ENCODE peak calls at places on chromosomes 4 and X, in four cellular contexts. Q is A549, D is iPS DF 6.9, Y is coronary artery. L is an unnamed sample.

GRCh38 chr4:173252024-173252935 is 81.9 kb downstream of the HMGB2 start:
- DNase-seq in Q (peak), D (no peak), Y (no peak), L (peak)

GRCh38 chr4:2673157-2673556 is 83.0 kb downstream of the TNIP2 start:
- DNase-seq in Q (peak), D (no peak), Y (no peak), L (no peak)

GRCh38 chrX:74293343-74293946 is 10.5 kb upstream of the ZCCHC13 start:
- DNase-seq in Q (peak), D (no peak), Y (peak), L (peak)

GRCh38 chr4:162498168-162498567 is 334.4 kb upstream of the FSTL5 start:
- DNase-seq in Q (no peak), D (no peak), Y (no peak), L (no peak)

GRCh38 chrX:45347877-45348675 is 147.4 kb upstream of the DIPK2B start:
- DNase-seq in Q (no peak), D (no peak), Y (no peak), L (no peak)

GRCh38 chr4:57190651-57191481 is 80.7 kb upstream of the IGFBP7 start:
- DNase-seq in Q (peak), D (peak), Y (no peak), L (no peak)

GRCh38 chr4:32025840-32026459 is 1305.8 kb downstream of the PCDH7 start:
- DNase-seq in Q (peak), D (no peak), Y (no peak), L (no peak)

GRCh38 chrX:65595460-65595876 is 60.9 kb upstream of the LAS1L start:
- DNase-seq in Q (peak), D (peak), Y (peak), L (peak)

GRCh38 chr4:122827258-122827887 is 742 bp downstream of the FGF2 start:
- DNase-seq in Q (no peak), D (no peak), Y (peak), L (no peak)

GRCh38 chrX:49037883-49038475 is 5.2 kb downstream of the TFE3 start:
- DNase-seq in Q (peak), D (no peak), Y (no peak), L (no peak)

GRCh38 chr4:156322592-156322991 is 368.9 kb upstream of the CTSO start:
- DNase-seq in Q (no peak), D (no peak), Y (no peak), L (no peak)

GRCh38 chr4:7632971-7633370 is 198.2 kb upstream of the PSAPL1 start:
- DNase-seq in Q (no peak), D (no peak), Y (no peak), L (no peak)

GRCh38 chrX:19810370-19810769 is 77.0 kb downstream of the SH3KBP1 start:
- DNase-seq in Q (no peak), D (no peak), Y (no peak), L (no peak)

GRCh38 chr4:163121689-163122088 is 45.0 kb downstream of the NAF1 start:
- DNase-seq in Q (no peak), D (no peak), Y (no peak), L (no peak)

GRCh38 chrX:19889582-19890342 is 2.4 kb upstream of the SH3KBP1 start:
- DNase-seq in Q (peak), D (no peak), Y (no peak), L (no peak)

GRCh38 chr4:47002593-47002992 is 9.2 kb upstream of the GABRA4 start:
- DNase-seq in Q (no peak), D (no peak), Y (no peak), L (no peak)

GRCh38 chr4:80070880-80071620 is 2.0 kb downstream of the ANTXR2 start:
- DNase-seq in Q (no peak), D (no peak), Y (no peak), L (no peak)

GRCh38 chr4:53355919-53356521 is 9.8 kb downstream of the SCFD2 start:
- DNase-seq in Q (no peak), D (no peak), Y (no peak), L (no peak)

GRCh38 chrX:144730486-144730885 is 516.8 kb upstream of the SPANXN1 start:
- DNase-seq in Q (no peak), D (no peak), Y (no peak), L (no peak)

GRCh38 chr4:8702020-8702495 is 109.5 kb downstream of the CPZ start:
- DNase-seq in Q (no peak), D (no peak), Y (peak), L (no peak)

GRCh38 chr4:8266508-8266907 is 3.0 kb upstream of the HTRA3 start:
- DNase-seq in Q (no peak), D (no peak), Y (no peak), L (no peak)

GRCh38 chrX:1453390-1453783 is 678 bp upstream of the ASMTL start:
- DNase-seq in Q (no peak), D (no peak), Y (no peak), L (peak)

GRCh38 chr4:153166971-153167501 is 37.2 kb upstream of the TRIM2 start:
- DNase-seq in Q (no peak), D (no peak), Y (no peak), L (no peak)

GRCh38 chr4:8759987-8760386 is 111.7 kb downstream of the HMX1 start:
- DNase-seq in Q (no peak), D (no peak), Y (peak), L (no peak)

GRCh38 chr4:121706595-121707021 is 9.8 kb upstream of the ANXA5 start:
- DNase-seq in Q (no peak), D (no peak), Y (no peak), L (no peak)

GRCh38 chrX:136192839-136193414 is 45.6 kb downstream of the FHL1 start:
- DNase-seq in Q (no peak), D (no peak), Y (no peak), L (no peak)

GRCh38 chr4:88242144-88242543 is 42.2 kb downstream of the PPM1K start:
- DNase-seq in Q (no peak), D (no peak), Y (no peak), L (no peak)

GRCh38 chrX:78316310-78316709 is 11.1 kb downstream of the CYSLTR1 start:
- DNase-seq in Q (no peak), D (no peak), Y (no peak), L (no peak)

GRCh38 chr4:24750106-24750505 is 45.3 kb upstream of the SOD3 start:
- DNase-seq in Q (no peak), D (no peak), Y (no peak), L (no peak)

GRCh38 chrX:100649550-100650356 is 5.8 kb downstream of the SRPX2 start:
- DNase-seq in Q (peak), D (no peak), Y (peak), L (no peak)

GRCh38 chr4:138401330-138401729 is 159.2 kb upstream of the SLC7A11 start:
- DNase-seq in Q (no peak), D (no peak), Y (no peak), L (no peak)

GRCh38 chrX:148540114-148540513 is 39.7 kb downstream of the AFF2 start:
- DNase-seq in Q (no peak), D (no peak), Y (no peak), L (no peak)

GRCh38 chr4:36039031-36039430 is 205.3 kb downstream of the ARAP2 start:
- DNase-seq in Q (no peak), D (no peak), Y (no peak), L (no peak)

GRCh38 chr4:87035881-87036509 is 101.2 kb downstream of the AFF1 start:
- DNase-seq in Q (no peak), D (no peak), Y (no peak), L (no peak)

GRCh38 chr4:148893095-148893494 is 450.9 kb upstream of the NR3C2 start:
- DNase-seq in Q (no peak), D (no peak), Y (no peak), L (no peak)

GRCh38 chrX:75278991-75279390 is 5.1 kb downstream of the UPRT start:
- DNase-seq in Q (no peak), D (no peak), Y (no peak), L (no peak)

GRCh38 chrX:118345045-118345400 is 883 bp upstream of the WDR44 start:
- DNase-seq in Q (no peak), D (no peak), Y (no peak), L (no peak)
- H3K4me3 ChIP-seq in Q (peak), D (no peak), Y (peak), L (peak)

DNA sequence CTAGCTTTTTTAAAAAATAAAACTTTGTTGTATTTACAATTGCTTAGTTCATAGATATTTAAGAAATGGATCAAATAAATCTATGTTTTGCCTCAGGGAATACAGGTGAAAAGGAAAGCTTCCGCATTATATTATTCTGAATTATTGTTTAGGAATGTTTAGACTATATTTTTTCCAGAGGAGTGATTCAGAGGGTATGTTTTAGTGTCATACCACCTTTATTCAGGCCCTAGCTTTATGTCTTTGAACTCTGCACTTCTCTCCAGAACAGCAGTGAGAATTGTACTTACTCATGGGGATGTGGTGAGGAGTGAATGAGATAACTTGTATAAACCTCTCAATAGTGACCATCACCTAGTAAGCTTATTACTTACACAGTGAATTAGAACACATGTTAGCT is 14.0 kb downstream of the SLIT2 start:
- DNase-seq in Q (no peak), D (no peak), Y (no peak), L (no peak)
- H3K27ac ChIP-seq in Q (no peak), D (no peak), Y (peak), L (peak)

GRCh38 chr4:118979712-118980111 is 91.1 kb downstream of the SYNPO2 start:
- DNase-seq in Q (no peak), D (no peak), Y (no peak), L (no peak)

GRCh38 chr4:118972167-118972566 is 83.5 kb downstream of the SYNPO2 start:
- DNase-seq in Q (no peak), D (no peak), Y (no peak), L (no peak)

GRCh38 chr4:118974758-118975157 is 86.1 kb downstream of the SYNPO2 start:
- DNase-seq in Q (no peak), D (no peak), Y (no peak), L (no peak)

GRCh38 chr4:118973295-118973694 is 84.6 kb downstream of the SYNPO2 start:
- DNase-seq in Q (no peak), D (no peak), Y (no peak), L (no peak)

GRCh38 chr4:118975487-118976192 is 87.0 kb downstream of the SYNPO2 start:
- DNase-seq in Q (no peak), D (no peak), Y (no peak), L (no peak)
- H3K4me3 ChIP-seq in Q (no peak), D (no peak), Y (no peak), L (no peak)

GRCh38 chr4:974668-975067 is 1.3 kb upstream of the DGKQ start:
- DNase-seq in Q (no peak), D (no peak), Y (no peak), L (no peak)

GRCh38 chr4:972651-973424 is 531 bp downstream of the DGKQ start:
- DNase-seq in Q (no peak), D (no peak), Y (no peak), L (no peak)

GRCh38 chr4:970854-971520 is 2.4 kb downstream of the DGKQ start:
- DNase-seq in Q (no peak), D (no peak), Y (no peak), L (no peak)

GRCh38 chr4:971670-972500 is 1.5 kb downstream of the DGKQ start:
- DNase-seq in Q (no peak), D (no peak), Y (no peak), L (no peak)

DNA sequence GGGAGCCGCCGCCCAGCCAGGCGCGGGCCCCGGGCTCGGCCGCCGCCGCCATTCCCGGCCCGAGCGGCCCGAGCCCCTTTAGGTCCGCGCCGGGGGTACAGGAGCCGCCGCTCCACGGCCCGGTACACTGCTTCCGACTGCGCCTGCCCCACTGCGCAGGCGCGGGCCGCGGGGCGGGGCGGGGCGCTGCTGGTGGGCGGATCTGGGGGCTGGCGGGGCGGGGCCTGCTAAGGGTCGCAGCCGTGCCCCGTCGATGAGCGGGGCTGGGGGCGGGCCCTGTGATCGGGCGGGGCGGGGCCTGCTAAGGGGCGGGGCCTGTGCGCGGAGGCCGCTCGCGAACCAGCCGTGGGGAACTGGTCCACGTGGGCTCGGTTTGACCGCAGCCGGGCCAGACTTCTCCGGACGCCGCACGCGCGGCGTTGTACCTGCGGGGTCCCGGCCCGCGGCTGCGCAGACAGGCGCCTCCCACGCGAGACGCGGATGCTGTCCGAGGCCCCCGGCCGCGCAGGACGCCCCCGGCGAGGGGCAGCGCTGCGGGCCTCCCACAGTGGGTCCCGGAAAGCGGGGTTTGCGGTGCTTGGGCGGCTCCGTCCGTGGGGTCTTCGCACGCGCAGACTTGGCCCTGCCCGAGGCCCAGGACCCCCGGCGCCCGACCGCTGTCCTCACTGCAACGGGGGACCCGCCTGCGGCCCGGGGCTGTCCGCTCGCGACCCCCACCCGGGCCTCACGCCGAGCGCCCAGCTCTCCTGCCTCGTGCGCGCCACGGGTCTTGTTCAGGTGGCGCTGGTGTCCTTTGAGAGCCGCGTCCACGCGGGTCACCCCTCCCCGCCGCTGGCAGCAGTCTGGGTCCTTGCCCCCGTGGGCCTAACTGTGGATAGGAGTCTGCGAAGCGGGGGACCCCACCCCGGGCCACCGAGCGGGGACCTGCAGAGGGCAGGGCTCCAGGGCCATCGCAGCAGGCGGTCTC is at the start of gene DGKQ:
- DNase-seq in Q (peak), D (no peak), Y (peak), L (peak)
- H3K27ac ChIP-seq in Q (peak), D (no peak), Y (no peak), L (no peak)

GRCh38 chr4:6471303-6472007 is 959 bp downstream of the PPP2R2C start:
- DNase-seq in Q (peak), D (no peak), Y (peak), L (no peak)
- H3K4me3 ChIP-seq in Q (peak), D (peak), Y (peak), L (peak)

GRCh38 chrX:3443186-3443585 is 96.7 kb upstream of the MXRA5 start:
- DNase-seq in Q (no peak), D (no peak), Y (no peak), L (no peak)
- H3K27ac ChIP-seq in Q (no peak), D (no peak), Y (no peak), L (no peak)

DNA sequence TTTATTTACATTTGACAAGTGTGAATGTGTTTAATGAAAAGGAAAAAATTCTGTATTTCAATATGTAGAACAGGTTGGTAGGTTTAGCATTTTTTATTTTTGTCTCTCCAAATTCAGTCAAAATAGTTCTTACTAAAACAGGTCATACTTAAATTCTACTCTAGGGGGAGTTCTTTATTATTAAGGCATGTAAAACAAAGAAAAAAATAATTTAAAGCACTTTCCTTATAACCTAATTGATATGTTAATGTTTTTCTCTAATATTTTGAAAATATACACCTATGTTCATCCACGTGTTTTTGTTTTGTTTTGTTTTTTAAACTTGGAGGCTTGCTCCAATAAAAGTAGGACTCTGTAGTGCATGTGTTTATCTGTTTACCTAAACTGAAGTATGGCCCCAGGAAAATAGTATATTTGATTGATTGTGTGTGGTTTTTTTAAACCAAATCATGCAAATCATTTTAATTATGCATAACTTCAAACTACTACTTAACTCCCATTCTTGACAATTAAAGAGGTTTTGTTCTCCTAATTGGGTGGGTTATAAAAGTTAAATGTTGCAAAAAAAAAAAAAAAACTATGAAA is 562.7 kb downstream of the RPA4 start:
- DNase-seq in Q (no peak), D (no peak), Y (no peak), L (no peak)
- H3K4me3 ChIP-seq in Q (no peak), D (no peak), Y (no peak), L (no peak)